ENCODE peak calls at places on chromosome 13, in four cellular contexts. One of them, this sample, is unnamed.

GRCh38 chr13:24223341-24224231 is 63.1 kb downstream of the SPATA13 start:
- DNase-seq in HL-60: no peak
- DNase-seq in Daoy: no peak
- DNase-seq in NCI-H1105: no peak
- DNase-seq in this sample: no peak

GRCh38 chr13:44972956-44973581 is 16.2 kb downstream of the NUFIP1 start:
- DNase-seq in HL-60: no peak
- DNase-seq in Daoy: no peak
- DNase-seq in NCI-H1105: no peak
- DNase-seq in this sample: peak; percentile 32

GRCh38 chr13:99984463-99985242 is 3.1 kb downstream of the ZIC2 start:
- DNase-seq in HL-60: no peak
- DNase-seq in Daoy: peak; percentile 43
- DNase-seq in NCI-H1105: no peak
- DNase-seq in this sample: no peak

GRCh38 chr13:68081051-68081450 is 850.9 kb upstream of the PCDH9 start:
- DNase-seq in HL-60: no peak
- DNase-seq in Daoy: no peak
- DNase-seq in NCI-H1105: no peak
- DNase-seq in this sample: peak; percentile 8

GRCh38 chr13:22929391-22930126 is 251.2 kb upstream of the SGCG start:
- DNase-seq in HL-60: no peak
- DNase-seq in Daoy: no peak
- DNase-seq in NCI-H1105: no peak
- DNase-seq in this sample: no peak

GRCh38 chr13:25375727-25376358 is 4.1 kb downstream of the ATP8A2 start:
- DNase-seq in HL-60: no peak
- DNase-seq in Daoy: peak; percentile 27
- DNase-seq in NCI-H1105: no peak
- DNase-seq in this sample: peak; percentile 62

GRCh38 chr13:103130681-103131210 is 64.5 kb upstream of the SLC10A2 start:
- DNase-seq in HL-60: no peak
- DNase-seq in Daoy: no peak
- DNase-seq in NCI-H1105: no peak
- DNase-seq in this sample: no peak

GRCh38 chr13:37406031-37406430 is 192.5 kb downstream of the POSTN start:
- DNase-seq in HL-60: no peak
- DNase-seq in Daoy: no peak
- DNase-seq in NCI-H1105: no peak
- DNase-seq in this sample: no peak

GRCh38 chr13:28425796-28426195 is 69.1 kb downstream of the FLT1 start:
- DNase-seq in HL-60: no peak
- DNase-seq in Daoy: no peak
- DNase-seq in NCI-H1105: no peak
- DNase-seq in this sample: no peak

GRCh38 chr13:95784161-95784880 is 107.4 kb downstream of the DNAJC3 start:
- DNase-seq in HL-60: no peak
- DNase-seq in Daoy: peak; percentile 24
- DNase-seq in NCI-H1105: no peak
- DNase-seq in this sample: no peak

GRCh38 chr13:99983401-99984133 is 2.0 kb downstream of the ZIC2 start:
- DNase-seq in HL-60: no peak
- DNase-seq in Daoy: peak; percentile 66
- DNase-seq in NCI-H1105: no peak
- DNase-seq in this sample: no peak

GRCh38 chr13:23160241-23161175 is 20.3 kb upstream of the SGCG start:
- DNase-seq in HL-60: no peak
- DNase-seq in Daoy: no peak
- DNase-seq in NCI-H1105: no peak
- DNase-seq in this sample: no peak

GRCh38 chr13:23463631-23464030 is 30.1 kb upstream of the SACS start:
- DNase-seq in HL-60: no peak
- DNase-seq in Daoy: no peak
- DNase-seq in NCI-H1105: no peak
- DNase-seq in this sample: no peak

GRCh38 chr13:109790951-109791605 is 4.7 kb upstream of the IRS2 start:
- DNase-seq in HL-60: peak; percentile 76
- DNase-seq in Daoy: peak; percentile 20
- DNase-seq in NCI-H1105: peak; percentile 57
- DNase-seq in this sample: peak; percentile 99

GRCh38 chr13:110616103-110617101 is 1.1 kb downstream of the NAXD start:
- DNase-seq in HL-60: no peak
- DNase-seq in Daoy: peak; percentile 57
- DNase-seq in NCI-H1105: no peak
- DNase-seq in this sample: peak; percentile 13

GRCh38 chr13:106561551-106562170 is 6.3 kb downstream of the ARGLU1 start:
- DNase-seq in HL-60: no peak
- DNase-seq in Daoy: no peak
- DNase-seq in NCI-H1105: no peak
- DNase-seq in this sample: no peak

GRCh38 chr13:79525458-79525857 is 44.5 kb downstream of the NDFIP2 start:
- DNase-seq in HL-60: no peak
- DNase-seq in Daoy: peak; percentile 20
- DNase-seq in NCI-H1105: no peak
- DNase-seq in this sample: peak; percentile 39

GRCh38 chr13:51000576-51001260 is 91.1 kb downstream of the RNASEH2B start:
- DNase-seq in HL-60: no peak
- DNase-seq in Daoy: peak; percentile 29
- DNase-seq in NCI-H1105: peak; percentile 45
- DNase-seq in this sample: no peak

GRCh38 chr13:33742321-33742720 is 75.6 kb upstream of the RFC3 start:
- DNase-seq in HL-60: no peak
- DNase-seq in Daoy: no peak
- DNase-seq in NCI-H1105: no peak
- DNase-seq in this sample: no peak

GRCh38 chr13:89383891-89384290 is 1712.7 kb downstream of the SLITRK5 start:
- DNase-seq in HL-60: no peak
- DNase-seq in Daoy: no peak
- DNase-seq in NCI-H1105: no peak
- DNase-seq in this sample: no peak

GRCh38 chr13:50948576-50948975 is 39.0 kb downstream of the RNASEH2B start:
- DNase-seq in HL-60: no peak
- DNase-seq in Daoy: no peak
- DNase-seq in NCI-H1105: no peak
- DNase-seq in this sample: no peak

GRCh38 chr13:66556306-66556705 is 673.8 kb downstream of the PCDH9 start:
- DNase-seq in HL-60: no peak
- DNase-seq in Daoy: no peak
- DNase-seq in NCI-H1105: no peak
- DNase-seq in this sample: no peak

GRCh38 chr13:113367020-113367560 is 3.2 kb upstream of the GRTP1 start:
- DNase-seq in HL-60: no peak
- DNase-seq in Daoy: no peak
- DNase-seq in NCI-H1105: no peak
- DNase-seq in this sample: no peak

GRCh38 chr13:50340566-50341287 is 325.5 kb downstream of the KCNRG start:
- DNase-seq in HL-60: no peak
- DNase-seq in Daoy: no peak
- DNase-seq in NCI-H1105: no peak
- DNase-seq in this sample: no peak

GRCh38 chr13:82407321-82407720 is 1475.0 kb downstream of the SLITRK1 start:
- DNase-seq in HL-60: no peak
- DNase-seq in Daoy: no peak
- DNase-seq in NCI-H1105: no peak
- DNase-seq in this sample: no peak

This sample was measured in AML-193.